ENCODE peak calls at places on chromosomes 16 and 17, in seven cellular contexts. Y is stomach, O is breast epithelium, V is HL-60, B is transverse colon, C is Panc1, M is HCT116. X is an unnamed sample.

GRCh38 chr17:41586863-41587495 is at the start of gene KRT14:
- DNase-seq in Y (no peak), O (peak), V (no peak), B (no peak), C (no peak), M (no peak), X (no peak)

GRCh38 chr17:32993977-32994376 is 2.3 kb downstream of the SPACA3 start:
- DNase-seq in Y (no peak), O (no peak), V (no peak), B (no peak), C (no peak), M (no peak), X (no peak)

GRCh38 chr17:39239640-39240314 is 14.0 kb upstream of the STAC2 start:
- DNase-seq in Y (peak), O (peak), V (no peak), B (peak), C (no peak), M (peak), X (peak)

GRCh38 chr17:42132941-42133340 is 10.3 kb downstream of the HSPB9 start:
- DNase-seq in Y (peak), O (peak), V (no peak), B (peak), C (no peak), M (no peak), X (no peak)

GRCh38 chr17:28911411-28912045 is 8.6 kb upstream of the DHRS13 start:
- DNase-seq in Y (no peak), O (no peak), V (no peak), B (no peak), C (no peak), M (no peak), X (no peak)

GRCh38 chr16:53036066-53036465 is 16.6 kb downstream of the CHD9NB start:
- DNase-seq in Y (no peak), O (no peak), V (no peak), B (no peak), C (no peak), M (no peak), X (no peak)

GRCh38 chr17:40778466-40778865 is 3.9 kb downstream of the KRT27 start:
- DNase-seq in Y (no peak), O (no peak), V (no peak), B (no peak), C (no peak), M (no peak), X (no peak)

GRCh38 chr17:63431618-63431938 is 14.5 kb downstream of the CYB561 start:
- DNase-seq in Y (no peak), O (no peak), V (no peak), B (no peak), C (no peak), M (no peak), X (no peak)

GRCh38 chr17:82648761-82649474 is 674 bp upstream of the WDR45B start:
- DNase-seq in Y (peak), O (peak), V (peak), B (peak), C (no peak), M (no peak), X (peak)

GRCh38 chr17:7589204-7589868 is 558 bp downstream of the SOX15 start:
- DNase-seq in Y (peak), O (peak), V (no peak), B (peak), C (no peak), M (no peak), X (peak)

GRCh38 chr17:35577826-35578194 is 561 bp downstream of the PEX12 start:
- DNase-seq in Y (no peak), O (no peak), V (no peak), B (peak), C (no peak), M (no peak), X (peak)

GRCh38 chr17:72383053-72383847 is 262.4 kb downstream of the SOX9 start:
- DNase-seq in Y (no peak), O (no peak), V (no peak), B (no peak), C (no peak), M (no peak), X (no peak)

GRCh38 chr17:78710607-78711006 is 71.5 kb downstream of the CYTH1 start:
- DNase-seq in Y (no peak), O (no peak), V (no peak), B (no peak), C (no peak), M (no peak), X (no peak)

GRCh38 chr17:31074772-31075538 is 19.8 kb upstream of the NF1 start:
- DNase-seq in Y (no peak), O (no peak), V (no peak), B (no peak), C (no peak), M (no peak), X (no peak)

GRCh38 chr17:60158751-60159478 is 9.1 kb downstream of the CA4 start:
- DNase-seq in Y (no peak), O (no peak), V (no peak), B (no peak), C (no peak), M (no peak), X (peak)

GRCh38 chr16:58515871-58516767 is 802 bp downstream of the SETD6 start:
- DNase-seq in Y (peak), O (no peak), V (peak), B (peak), C (no peak), M (no peak), X (no peak)

GRCh38 chr17:41697122-41697962 is 8.7 kb downstream of the EIF1 start:
- DNase-seq in Y (peak), O (peak), V (no peak), B (peak), C (no peak), M (no peak), X (no peak)

GRCh38 chr16:50309527-50310307 is 43.4 kb downstream of the ADCY7 start:
- DNase-seq in Y (peak), O (no peak), V (no peak), B (no peak), C (no peak), M (no peak), X (peak)

GRCh38 chr16:71852146-71852545 is 6.4 kb downstream of the ATXN1L start:
- DNase-seq in Y (no peak), O (no peak), V (no peak), B (no peak), C (no peak), M (no peak), X (no peak)

GRCh38 chr17:79023886-79024771 is at the start of gene C1QTNF1:
- DNase-seq in Y (peak), O (no peak), V (no peak), B (peak), C (no peak), M (no peak), X (peak)

GRCh38 chr16:84137769-84138357 is 7.1 kb downstream of the HSDL1 start:
- DNase-seq in Y (no peak), O (peak), V (no peak), B (no peak), C (no peak), M (no peak), X (no peak)

GRCh38 chr17:75645501-75645888 is 12.3 kb downstream of the SMIM5 start:
- DNase-seq in Y (peak), O (peak), V (no peak), B (peak), C (no peak), M (peak), X (peak)

GRCh38 chr16:47058295-47059086 is 85.0 kb upstream of the DNAJA2 start:
- DNase-seq in Y (no peak), O (no peak), V (no peak), B (peak), C (no peak), M (no peak), X (no peak)

GRCh38 chr17:31486351-31487062 is 95.0 kb downstream of the RAB11FIP4 start:
- DNase-seq in Y (peak), O (no peak), V (no peak), B (peak), C (no peak), M (no peak), X (no peak)

GRCh38 chr17:49861150-49861884 is 13.4 kb upstream of the TAC4 start:
- DNase-seq in Y (no peak), O (peak), V (no peak), B (peak), C (no peak), M (no peak), X (peak)

GRCh38 chr16:83098536-83098935 is 471.8 kb downstream of the CDH13 start:
- DNase-seq in Y (no peak), O (no peak), V (no peak), B (no peak), C (no peak), M (no peak), X (no peak)

GRCh38 chr17:67558740-67559380 is 158.9 kb upstream of the NOL11 start:
- DNase-seq in Y (no peak), O (no peak), V (no peak), B (no peak), C (no peak), M (no peak), X (no peak)

GRCh38 chr16:75235721-75236193 is 15.7 kb downstream of the BCAR1 start:
- DNase-seq in Y (no peak), O (no peak), V (no peak), B (no peak), C (no peak), M (no peak), X (no peak)

GRCh38 chr16:82287948-82288347 is 117.9 kb upstream of the MPHOSPH6 start:
- DNase-seq in Y (no peak), O (no peak), V (no peak), B (no peak), C (no peak), M (no peak), X (no peak)

GRCh38 chr17:3959295-3959899 is 4.8 kb downstream of the ATP2A3 start:
- DNase-seq in Y (peak), O (no peak), V (no peak), B (peak), C (no peak), M (no peak), X (no peak)

GRCh38 chr16:83803811-83804210 is 4.0 kb upstream of the HSBP1 start:
- DNase-seq in Y (no peak), O (no peak), V (no peak), B (no peak), C (no peak), M (no peak), X (no peak)

GRCh38 chr17:43171761-43172487 is 910 bp downstream of the NBR1 start:
- DNase-seq in Y (no peak), O (peak), V (peak), B (peak), C (peak), M (peak), X (no peak)

GRCh38 chr17:13931752-13932477 is 137.4 kb upstream of the COX10 start:
- DNase-seq in Y (peak), O (peak), V (peak), B (peak), C (no peak), M (no peak), X (no peak)

GRCh38 chr17:39080416-39081179 is 70.8 kb downstream of the PLXDC1 start:
- DNase-seq in Y (no peak), O (no peak), V (no peak), B (peak), C (no peak), M (no peak), X (no peak)

GRCh38 chr16:68396481-68396880 is 51.8 kb downstream of the SMPD3 start:
- DNase-seq in Y (peak), O (peak), V (no peak), B (peak), C (no peak), M (peak), X (peak)

GRCh38 chr17:74008196-74008595 is 195.3 kb upstream of the RPL38 start:
- DNase-seq in Y (no peak), O (no peak), V (no peak), B (peak), C (no peak), M (peak), X (peak)

GRCh38 chr16:85354623-85355514 is 242.6 kb upstream of the CIBAR2 start:
- DNase-seq in Y (no peak), O (no peak), V (no peak), B (no peak), C (no peak), M (no peak), X (peak)

GRCh38 chr16:84825896-84826557 is 6.2 kb downstream of the CRISPLD2 start:
- DNase-seq in Y (no peak), O (no peak), V (no peak), B (no peak), C (no peak), M (no peak), X (no peak)

GRCh38 chr16:11705311-11705710 is 37.1 kb downstream of the SNN start:
- DNase-seq in Y (no peak), O (no peak), V (no peak), B (no peak), C (no peak), M (no peak), X (no peak)

GRCh38 chr17:83055911-83056582 is 23.4 kb upstream of the METRNL start:
- DNase-seq in Y (peak), O (no peak), V (no peak), B (no peak), C (no peak), M (no peak), X (no peak)

DNA sequence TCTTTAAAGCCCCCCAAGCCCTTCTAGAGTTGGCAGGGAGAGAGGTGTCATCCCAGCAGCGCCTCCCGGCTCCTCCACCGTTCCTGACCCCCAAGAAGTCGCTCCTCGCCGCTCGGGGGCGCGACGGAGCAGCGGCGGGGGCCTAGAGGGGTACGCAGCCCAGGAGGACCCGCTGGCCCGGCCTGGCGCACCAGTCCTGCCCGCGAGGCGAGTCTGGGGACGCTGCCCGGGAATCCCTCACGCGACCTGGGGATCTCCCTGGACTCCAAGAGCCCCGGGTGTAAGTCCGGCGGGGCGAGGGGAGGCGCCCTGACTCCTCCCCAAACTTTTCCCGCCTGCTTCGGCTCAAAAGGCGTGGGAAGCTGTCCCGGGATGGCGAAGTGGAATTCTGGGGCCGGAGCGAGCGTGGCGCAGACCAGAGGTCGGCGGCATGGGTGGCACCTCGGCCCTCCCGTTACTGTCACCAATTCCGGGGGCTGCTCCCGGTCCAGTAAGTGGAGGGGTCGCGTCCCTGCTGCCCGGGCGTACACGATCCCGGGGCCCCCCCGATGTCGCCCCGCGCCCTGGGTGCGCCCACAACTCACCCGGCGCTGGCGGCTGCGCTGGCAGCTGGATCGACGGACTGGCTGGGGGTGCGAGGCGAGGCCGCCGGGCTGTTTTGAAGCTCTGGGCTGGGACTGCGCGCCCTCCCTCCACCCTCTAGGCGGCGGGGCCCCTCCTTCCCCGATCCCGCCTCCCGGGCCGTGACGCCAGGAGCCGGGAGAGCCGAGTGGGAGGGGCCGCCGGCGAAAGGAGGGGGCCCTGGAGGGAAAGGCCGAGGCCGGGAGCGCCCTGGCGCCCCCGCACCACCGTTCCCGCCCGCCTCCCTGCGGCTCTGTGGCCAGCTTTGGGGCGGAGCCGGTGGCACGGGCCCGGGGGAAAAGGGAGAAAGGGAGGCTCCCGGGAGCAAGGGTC is at the start of gene EMP2:
- DNase-seq in Y (peak), O (peak), V (no peak), B (peak), C (no peak), M (peak), X (peak)
- TF ChIP-seq POLR2AphosphoS5 in Y (peak), O (peak), V (no peak), B (peak), C (no peak), M (peak), X (no peak)

GRCh38 chr16:28823719-28824547 is 1.1 kb downstream of the ATXN2L start:
- DNase-seq in Y (peak), O (peak), V (peak), B (peak), C (peak), M (peak), X (peak)
- TF ChIP-seq POLR2AphosphoS5 in Y (peak), O (peak), V (peak), B (peak), C (peak), M (peak), X (peak)

DNA sequence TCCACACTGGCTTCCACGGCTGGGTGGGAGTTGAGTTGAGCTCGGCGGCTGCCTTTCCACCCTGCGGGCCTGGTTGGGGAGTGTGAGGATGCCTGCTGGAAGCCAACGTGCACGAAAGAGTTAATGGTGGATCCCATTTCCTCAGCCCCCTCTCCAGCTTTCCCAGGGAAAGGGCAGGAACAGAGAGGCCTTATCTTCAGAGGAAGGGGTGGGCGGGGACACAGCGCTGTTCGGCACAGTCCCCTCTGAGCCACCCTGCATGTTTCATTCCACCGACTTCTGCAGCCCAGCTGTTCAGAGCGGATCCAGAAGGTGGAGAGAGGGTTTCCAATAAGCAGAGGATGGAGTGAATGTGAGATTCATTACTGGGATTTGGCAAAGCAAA is 295.3 kb downstream of the SEC14L1 start:
- DNase-seq in Y (no peak), O (no peak), V (no peak), B (no peak), C (no peak), M (no peak), X (peak)
- TF ChIP-seq POLR2AphosphoS5 in Y (no peak), O (no peak), V (no peak), B (no peak), C (no peak), M (no peak), X (no peak)

DNA sequence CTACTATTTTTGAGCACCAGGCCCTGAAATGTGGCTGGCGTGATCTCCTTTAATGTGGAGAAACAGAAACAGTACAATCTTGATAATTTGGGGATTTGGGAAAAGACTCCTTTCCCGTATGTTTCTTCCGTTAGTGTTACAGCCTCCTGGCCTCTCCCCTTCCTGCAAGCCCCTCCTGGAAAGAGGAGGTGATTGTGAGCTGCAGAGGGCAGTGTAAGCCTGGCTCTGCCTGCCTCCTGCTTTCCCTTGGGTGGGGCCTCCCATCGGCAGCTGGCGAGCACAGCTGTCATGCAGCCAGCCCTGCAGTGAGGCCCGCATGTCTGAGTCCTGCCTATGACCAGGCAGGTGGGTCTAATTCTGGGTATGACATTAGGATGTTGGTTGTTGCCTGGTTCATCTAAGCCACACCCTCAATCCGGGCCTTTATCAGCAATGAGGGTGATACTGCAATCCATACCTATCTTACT is 48.7 kb upstream of the WSB1 start:
- DNase-seq in Y (peak), O (peak), V (peak), B (peak), C (no peak), M (peak), X (peak)
- TF ChIP-seq POLR2AphosphoS5 in Y (peak), O (peak), V (no peak), B (peak), C (no peak), M (peak), X (no peak)

GRCh38 chr17:17810374-17811248 is 26.2 kb downstream of the SREBF1 start:
- DNase-seq in Y (no peak), O (no peak), V (no peak), B (no peak), C (no peak), M (no peak), X (no peak)
- TF ChIP-seq POLR2AphosphoS5 in Y (no peak), O (no peak), V (no peak), B (no peak), C (peak), M (peak), X (no peak)

GRCh38 chr17:80290199-80290598 is 29.5 kb downstream of the RNF213 start:
- DNase-seq in Y (no peak), O (no peak), V (no peak), B (no peak), C (no peak), M (no peak), X (no peak)
- TF ChIP-seq POLR2AphosphoS5 in Y (no peak), O (no peak), V (no peak), B (no peak), C (no peak), M (no peak), X (no peak)

DNA sequence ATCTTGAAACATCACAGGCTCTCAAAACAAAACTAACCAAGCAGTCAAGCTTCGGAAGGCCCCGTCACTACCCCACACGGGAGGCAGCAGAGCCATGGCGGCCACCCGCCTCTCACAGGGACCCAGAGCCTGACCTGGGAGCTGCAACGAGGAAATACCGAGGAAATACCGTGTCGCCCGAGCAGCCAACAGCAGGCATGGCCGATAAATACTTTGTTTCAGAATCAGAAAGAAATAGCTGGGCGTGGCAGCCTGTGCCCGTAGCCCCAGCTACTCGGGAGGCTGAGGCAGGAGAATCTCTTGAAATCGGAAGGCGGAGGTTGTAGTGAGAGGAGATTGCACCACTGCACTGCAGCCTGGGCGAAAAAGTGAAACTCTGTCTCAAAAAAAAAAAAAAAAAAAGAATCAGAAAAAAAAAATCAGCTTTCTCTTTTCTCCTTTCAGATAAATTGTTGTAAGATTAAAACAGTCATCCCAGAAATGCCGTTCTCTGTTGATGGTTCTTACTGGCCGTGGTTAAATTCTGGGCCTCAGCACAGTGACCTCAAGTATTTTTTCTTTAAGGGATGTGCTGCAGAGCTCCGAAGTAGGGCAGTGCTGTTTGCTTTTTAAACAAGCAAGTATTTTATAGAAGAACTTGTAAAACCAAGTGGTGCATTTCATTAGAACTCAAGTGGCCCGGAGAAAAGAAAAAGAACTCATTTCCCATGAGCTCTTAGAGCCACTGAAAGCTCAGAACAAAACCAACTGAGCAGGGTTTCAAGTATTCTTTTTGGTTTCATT is 6.7 kb downstream of the LMF1 start:
- DNase-seq in Y (no peak), O (no peak), V (no peak), B (peak), C (no peak), M (no peak), X (no peak)
- TF ChIP-seq POLR2AphosphoS5 in Y (no peak), O (no peak), V (no peak), B (no peak), C (no peak), M (no peak), X (no peak)

X was measured in SK-N-SH.